ENCODE peak calls at places on chromosome 3, in eight cellular contexts. One of them, this sample, is unnamed.
A peak's percentile ranks its signal among the peaks of the same experiment; 100 is the strongest.

GRCh38 chr3:20225769-20226168 is 39.8 kb upstream of the SGO1 start:
- DNase-seq in activated gamma-delta T cell treated with anti-CD3 and anti-CD28 coated beads, Interleukin-2, amount 50 U/mL, for 16 hours: no peak
- DNase-seq in germinal center: no peak
- DNase-seq in uterus: no peak
- DNase-seq in stimulated activated CD8-positive, alpha-beta memory T cell treated with anti-CD3 and anti-CD28 coated beads, Interleukin-15, amount 100 ng/mL, for 4 hours: no peak
- DNase-seq in NCI-H1417: no peak
- DNase-seq in substantia nigra: no peak
- DNase-seq in HFF-Myc: peak; percentile 19
- DNase-seq in this sample: no peak

GRCh38 chr3:156743859-156744258 is 69.5 kb downstream of the TIPARP start:
- DNase-seq in germinal center: no peak
- DNase-seq in stimulated activated CD8-positive, alpha-beta memory T cell treated with anti-CD3 and anti-CD28 coated beads, Interleukin-15, amount 100 ng/mL, for 4 hours: no peak
- DNase-seq in HFF-Myc: no peak
- DNase-seq in uterus: no peak
- DNase-seq in substantia nigra: no peak
- DNase-seq in NCI-H1417: no peak
- DNase-seq in activated gamma-delta T cell treated with anti-CD3 and anti-CD28 coated beads, Interleukin-2, amount 50 U/mL, for 16 hours: no peak
- DNase-seq in this sample: no peak

GRCh38 chr3:40317061-40317676 is 7.7 kb downstream of the EIF1B start:
- DNase-seq in NCI-H1417: peak; percentile 12
- DNase-seq in HFF-Myc: no peak
- DNase-seq in activated gamma-delta T cell treated with anti-CD3 and anti-CD28 coated beads, Interleukin-2, amount 50 U/mL, for 16 hours: peak; percentile 33
- DNase-seq in germinal center: peak; percentile 57
- DNase-seq in substantia nigra: no peak
- DNase-seq in uterus: no peak
- DNase-seq in stimulated activated CD8-positive, alpha-beta memory T cell treated with anti-CD3 and anti-CD28 coated beads, Interleukin-15, amount 100 ng/mL, for 4 hours: no peak
- DNase-seq in this sample: no peak

GRCh38 chr3:176160997-176161396 is 1036.3 kb downstream of the TBL1XR1 start:
- DNase-seq in NCI-H1417: no peak
- DNase-seq in germinal center: no peak
- DNase-seq in uterus: no peak
- DNase-seq in activated gamma-delta T cell treated with anti-CD3 and anti-CD28 coated beads, Interleukin-2, amount 50 U/mL, for 16 hours: no peak
- DNase-seq in stimulated activated CD8-positive, alpha-beta memory T cell treated with anti-CD3 and anti-CD28 coated beads, Interleukin-15, amount 100 ng/mL, for 4 hours: no peak
- DNase-seq in substantia nigra: no peak
- DNase-seq in HFF-Myc: no peak
- DNase-seq in this sample: no peak

GRCh38 chr3:76134166-76134565 is 348.8 kb upstream of the ZNF717 start:
- DNase-seq in stimulated activated CD8-positive, alpha-beta memory T cell treated with anti-CD3 and anti-CD28 coated beads, Interleukin-15, amount 100 ng/mL, for 4 hours: no peak
- DNase-seq in activated gamma-delta T cell treated with anti-CD3 and anti-CD28 coated beads, Interleukin-2, amount 50 U/mL, for 16 hours: no peak
- DNase-seq in substantia nigra: no peak
- DNase-seq in uterus: no peak
- DNase-seq in HFF-Myc: no peak
- DNase-seq in NCI-H1417: no peak
- DNase-seq in germinal center: no peak
- DNase-seq in this sample: no peak

GRCh38 chr3:60598668-60599067 is 652.6 kb downstream of the FHIT start:
- DNase-seq in NCI-H1417: no peak
- DNase-seq in germinal center: no peak
- DNase-seq in stimulated activated CD8-positive, alpha-beta memory T cell treated with anti-CD3 and anti-CD28 coated beads, Interleukin-15, amount 100 ng/mL, for 4 hours: no peak
- DNase-seq in HFF-Myc: no peak
- DNase-seq in substantia nigra: no peak
- DNase-seq in activated gamma-delta T cell treated with anti-CD3 and anti-CD28 coated beads, Interleukin-2, amount 50 U/mL, for 16 hours: no peak
- DNase-seq in uterus: no peak
- DNase-seq in this sample: no peak

GRCh38 chr3:12922299-12922698 is 80.9 kb upstream of the RPL32 start:
- DNase-seq in germinal center: no peak
- DNase-seq in HFF-Myc: no peak
- DNase-seq in uterus: no peak
- DNase-seq in NCI-H1417: no peak
- DNase-seq in activated gamma-delta T cell treated with anti-CD3 and anti-CD28 coated beads, Interleukin-2, amount 50 U/mL, for 16 hours: no peak
- DNase-seq in stimulated activated CD8-positive, alpha-beta memory T cell treated with anti-CD3 and anti-CD28 coated beads, Interleukin-15, amount 100 ng/mL, for 4 hours: no peak
- DNase-seq in substantia nigra: no peak
- DNase-seq in this sample: no peak

GRCh38 chr3:86554346-86554745 is 436.6 kb downstream of the VGLL3 start:
- DNase-seq in germinal center: no peak
- DNase-seq in HFF-Myc: no peak
- DNase-seq in uterus: no peak
- DNase-seq in activated gamma-delta T cell treated with anti-CD3 and anti-CD28 coated beads, Interleukin-2, amount 50 U/mL, for 16 hours: no peak
- DNase-seq in stimulated activated CD8-positive, alpha-beta memory T cell treated with anti-CD3 and anti-CD28 coated beads, Interleukin-15, amount 100 ng/mL, for 4 hours: no peak
- DNase-seq in NCI-H1417: no peak
- DNase-seq in substantia nigra: no peak
- DNase-seq in this sample: no peak